ENCODE peak calls at places on chromosomes 11 and 22, in nine cellular contexts. Y, G, L, K, J, N, Q, S and T are unnamed samples.

GRCh38 chr11:62157603-62158002 is 32.4 kb upstream of the SCGB1D1 start:
- DNase-seq in G (no peak), Y (no peak), K (no peak), N (no peak), J (no peak), L (no peak), S (no peak), Q (no peak), T (no peak)

GRCh38 chr22:46477967-46478635 is 59.3 kb downstream of the CELSR1 start:
- DNase-seq in Q (no peak), J (no peak), N (no peak), Y (no peak), K (no peak), G (no peak), L (no peak), S (no peak), T (no peak)

GRCh38 chr11:86519064-86519911 is 144.6 kb downstream of the CCDC81 start:
- DNase-seq in K (no peak), N (peak), G (peak), L (peak), Y (no peak), Q (no peak), J (peak), S (no peak), T (peak)

GRCh38 chr11:31397239-31397834 is 27.7 kb downstream of the DNAJC24 start:
- DNase-seq in G (no peak), Q (no peak), Y (no peak), J (peak), N (peak), K (no peak), S (peak), L (no peak), T (peak)

GRCh38 chr11:68002943-68003845 is 703 bp downstream of the UNC93B1 start:
- DNase-seq in G (no peak), J (no peak), S (peak), L (no peak), Q (peak), Y (peak), N (no peak), K (no peak), T (no peak)

GRCh38 chr11:121535122-121535796 is 82.5 kb upstream of the SORL1-AS1 start:
- DNase-seq in K (no peak), Q (no peak), N (no peak), S (no peak), Y (no peak), G (no peak), L (no peak), J (no peak), T (peak)

GRCh38 chr11:125373426-125374391 is 122.4 kb downstream of the FEZ1 start:
- DNase-seq in J (peak), K (no peak), L (peak), Y (no peak), Q (peak), G (no peak), S (no peak), N (no peak), T (no peak)

GRCh38 chr11:58805065-58805464 is 39.4 kb downstream of the GLYATL2 start:
- DNase-seq in G (no peak), N (no peak), Y (no peak), Q (no peak), L (no peak), K (no peak), S (no peak), J (no peak), T (peak)

GRCh38 chr11:126696976-126697375 is 303.6 kb downstream of the KIRREL3 start:
- DNase-seq in L (no peak), Y (no peak), J (no peak), S (no peak), N (no peak), Q (no peak), K (no peak), G (no peak), T (no peak)

GRCh38 chr11:71442123-71442522 is 6.1 kb downstream of the DHCR7 start:
- DNase-seq in Y (no peak), Q (no peak), N (no peak), J (no peak), K (no peak), S (no peak), L (no peak), G (no peak), T (no peak)

GRCh38 chr22:37206118-37206840 is 6.0 kb downstream of the SSTR3 start:
- DNase-seq in Q (no peak), S (no peak), K (no peak), Y (no peak), J (no peak), L (no peak), N (no peak), G (no peak), T (no peak)

GRCh38 chr11:122441702-122442092 is 213.8 kb upstream of the UBASH3B start:
- DNase-seq in G (no peak), L (no peak), Q (no peak), S (no peak), K (no peak), J (peak), N (no peak), Y (no peak), T (no peak)

GRCh38 chr22:50274311-50274710 is 4.1 kb upstream of the MAPK11 start:
- DNase-seq in J (peak), G (no peak), Q (no peak), S (peak), K (no peak), Y (no peak), N (peak), L (no peak), T (peak)

GRCh38 chr11:105935791-105936190 is 86.2 kb downstream of the MSANTD4 start:
- DNase-seq in J (no peak), N (peak), Y (no peak), G (peak), S (no peak), L (no peak), K (no peak), Q (no peak), T (peak)

GRCh38 chr22:38262051-38262795 is 10.6 kb downstream of the TMEM184B start:
- DNase-seq in N (no peak), S (peak), G (peak), Y (no peak), L (no peak), J (peak), Q (peak), K (no peak), T (peak)

GRCh38 chr11:76657824-76658170 is 12.8 kb downstream of the LRRC32 start:
- DNase-seq in J (no peak), N (no peak), G (no peak), Q (no peak), Y (no peak), K (no peak), S (no peak), L (no peak), T (no peak)

GRCh38 chr22:26770624-26771023 is 113.2 kb downstream of the MIAT start:
- DNase-seq in N (no peak), Q (no peak), S (no peak), K (no peak), L (no peak), Y (no peak), G (no peak), J (peak), T (peak)

GRCh38 chr11:102309621-102310541 is 7.4 kb upstream of the BIRC3 start:
- DNase-seq in Q (no peak), N (no peak), K (peak), Y (no peak), S (no peak), J (no peak), L (no peak), G (no peak), T (peak)

GRCh38 chr11:24295360-24295759 is 201.5 kb upstream of the LUZP2 start:
- DNase-seq in Y (no peak), N (no peak), S (peak), L (no peak), K (no peak), J (peak), Q (no peak), G (no peak), T (no peak)

GRCh38 chr11:130094614-130095013 is 24.9 kb downstream of the APLP2 start:
- DNase-seq in N (no peak), Y (no peak), K (no peak), L (no peak), J (no peak), S (no peak), G (no peak), Q (no peak), T (no peak)

GRCh38 chr11:130465259-130465658 is 16.8 kb downstream of the ADAMTS15 start:
- DNase-seq in K (no peak), N (peak), Q (no peak), Y (no peak), L (no peak), J (peak), G (no peak), S (no peak), T (peak)

GRCh38 chr11:32796425-32796824 is 2.0 kb upstream of the CCDC73 start:
- DNase-seq in K (no peak), Q (no peak), J (no peak), G (no peak), N (no peak), L (no peak), S (no peak), Y (no peak), T (no peak)

GRCh38 chr11:75858042-75858441 is 43.0 kb downstream of the UVRAG start:
- DNase-seq in S (no peak), K (no peak), J (no peak), Y (no peak), Q (no peak), L (no peak), G (no peak), N (no peak), T (no peak)

GRCh38 chr11:32427935-32428664 is 7.2 kb downstream of the WT1 start:
- DNase-seq in G (no peak), J (no peak), N (no peak), S (no peak), Y (no peak), Q (no peak), L (no peak), K (no peak), T (no peak)

DNA sequence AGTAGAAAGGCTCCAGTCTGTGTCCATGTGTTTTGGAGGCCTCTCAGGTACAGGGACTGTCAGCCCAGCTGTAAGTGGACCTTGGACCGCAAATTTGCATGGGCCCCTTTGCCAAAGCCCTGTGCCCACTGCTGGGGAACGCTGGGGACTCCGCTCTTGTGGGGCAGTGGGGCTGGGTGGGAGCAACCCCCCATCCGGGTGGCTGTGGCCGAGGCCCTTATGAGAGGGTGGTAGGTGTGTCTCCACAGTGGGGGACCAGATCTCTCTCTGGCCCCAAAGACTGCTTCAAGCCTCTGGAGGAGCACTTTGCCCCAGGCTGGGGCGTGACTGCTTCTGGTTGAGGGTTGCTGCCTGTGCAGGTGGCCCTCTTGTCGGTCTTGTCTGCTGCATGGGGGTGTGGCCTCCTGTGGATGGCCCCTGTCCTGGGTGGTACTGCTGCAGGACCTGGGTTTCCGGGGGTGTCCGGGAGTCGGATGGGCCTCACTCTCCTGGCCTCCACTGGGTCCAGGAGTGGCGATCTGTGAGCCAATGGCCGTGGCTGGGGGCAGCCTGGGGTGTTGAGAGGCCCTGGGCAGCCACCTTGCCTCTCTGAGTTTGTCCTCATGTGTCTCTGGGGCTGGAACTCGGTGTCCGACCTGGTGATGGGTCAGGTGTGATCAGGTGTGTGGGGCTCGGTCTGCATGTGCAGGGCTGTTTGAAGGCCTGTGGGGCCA is 15.9 kb downstream of the KCNQ1 start:
- DNase-seq in G (no peak), N (no peak), S (peak), J (no peak), Q (no peak), Y (no peak), K (no peak), L (no peak), T (no peak)
- H3K4me3 ChIP-seq in G (no peak), N (no peak), S (peak), J (no peak), Q (no peak), Y (no peak), K (no peak), L (no peak), T (no peak)

GRCh38 chr11:34354782-34355181 is 3.0 kb downstream of the ABTB2 start:
- DNase-seq in K (no peak), G (no peak), Q (no peak), N (no peak), J (no peak), L (no peak), Y (no peak), S (no peak), T (peak)
- H3K4me3 ChIP-seq in K (no peak), G (no peak), Q (no peak), N (no peak), J (no peak), L (no peak), Y (no peak), S (no peak), T (no peak)

GRCh38 chr11:115717215-115717584 is 213.0 kb upstream of the CADM1 start:
- DNase-seq in L (no peak), J (no peak), Q (no peak), N (no peak), S (no peak), G (no peak), Y (no peak), K (no peak), T (no peak)
- H3K4me3 ChIP-seq in L (no peak), J (no peak), Q (no peak), N (no peak), S (no peak), G (no peak), Y (no peak), K (no peak), T (no peak)

GRCh38 chr11:63508009-63508408 is 2.1 kb downstream of the LGALS12 start:
- DNase-seq in L (no peak), K (no peak), Q (peak), S (peak), J (no peak), N (no peak), G (no peak), Y (no peak), T (peak)
- H3K4me3 ChIP-seq in L (no peak), K (no peak), Q (no peak), S (no peak), J (no peak), N (no peak), G (no peak), Y (no peak), T (no peak)

GRCh38 chr22:22600862-22601261 is 41.8 kb upstream of the PRAME start:
- DNase-seq in K (no peak), Y (no peak), N (no peak), J (no peak), G (no peak), L (no peak), Q (no peak), S (no peak), T (no peak)

GRCh38 chr22:22603470-22603947 is 40.9 kb upstream of the GGTLC2 start:
- DNase-seq in L (no peak), Q (no peak), J (no peak), Y (no peak), K (no peak), G (no peak), S (no peak), N (no peak), T (no peak)

GRCh38 chr22:22609271-22609670 is 35.1 kb upstream of the GGTLC2 start:
- DNase-seq in L (no peak), K (no peak), G (no peak), J (peak), Q (no peak), N (no peak), S (no peak), Y (no peak), T (no peak)

GRCh38 chr22:22605074-22605404 is 39.4 kb upstream of the GGTLC2 start:
- DNase-seq in Y (no peak), J (no peak), S (no peak), G (no peak), N (no peak), K (no peak), L (no peak), Q (no peak), T (no peak)

DNA sequence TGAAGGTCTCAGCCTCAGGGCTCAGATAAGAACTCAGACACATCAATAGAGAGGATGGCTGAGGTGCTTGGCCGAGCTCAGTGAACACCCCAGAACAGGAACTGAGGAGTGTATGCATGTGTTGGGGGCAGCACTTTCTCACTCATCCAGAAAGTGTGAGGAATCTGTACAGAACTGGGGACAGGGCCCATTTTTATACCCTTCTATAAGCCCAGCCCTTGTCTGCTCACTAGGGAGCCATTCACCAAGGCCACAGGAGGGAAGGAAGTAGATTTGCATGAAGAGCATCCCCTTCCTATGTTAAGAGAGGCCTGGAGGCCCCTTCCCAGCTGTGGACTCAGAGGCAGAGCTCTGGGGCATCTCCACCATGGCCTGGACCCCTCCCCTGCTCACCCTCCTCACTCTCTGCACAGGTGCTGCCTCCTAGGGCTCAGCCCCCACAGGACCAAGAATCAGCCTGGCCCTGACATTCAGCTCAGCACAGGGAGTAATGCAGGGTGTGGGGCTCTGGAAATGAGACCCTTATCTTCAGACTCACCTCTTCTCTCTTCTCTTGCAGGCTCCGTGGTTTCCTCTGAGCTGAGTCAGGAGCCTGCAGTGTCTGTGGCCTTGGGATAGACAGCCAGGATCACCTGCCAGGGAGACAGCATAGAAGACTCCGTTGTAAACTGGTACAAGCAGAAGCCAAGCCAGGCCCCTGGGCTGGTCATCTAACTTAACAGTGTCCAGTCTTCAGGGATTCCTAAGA is 39.9 kb upstream of the GGTLC2 start:
- DNase-seq in S (no peak), N (no peak), Q (no peak), Y (no peak), G (no peak), J (no peak), K (no peak), L (no peak), T (no peak)
- H3K4me3 ChIP-seq in S (no peak), N (no peak), Q (no peak), Y (no peak), G (no peak), J (no peak), K (no peak), L (no peak), T (no peak)